ENCODE peak calls at places on chromosomes 12 and 14, in eight cellular contexts. O, F, J, B, K, R, S and L are unnamed samples. For H3K27me3, the result is how much of the 10 kb centered on the place peaks cover.

GRCh38 chr12:93521225-93521854 is 51.1 kb upstream of the SOCS2 start:
- DNase-seq in K (no peak), O (no peak), J (peak), B (no peak), S (no peak), F (no peak), R (no peak), L (no peak)

GRCh38 chr14:103558071-103558882 is 4.2 kb downstream of the BAG5 start:
- DNase-seq in J (no peak), S (no peak), K (no peak), F (no peak), B (no peak), R (no peak), O (no peak), L (no peak)

GRCh38 chr12:68200854-68201253 is 24.8 kb downstream of the IL26 start:
- DNase-seq in B (no peak), R (no peak), O (no peak), F (no peak), J (no peak), S (no peak), K (no peak), L (no peak)

GRCh38 chr14:39217214-39217879 is 16.4 kb upstream of the MIA2 start:
- DNase-seq in O (no peak), S (no peak), F (no peak), B (no peak), K (no peak), J (no peak), R (no peak), L (no peak)

GRCh38 chr14:85296466-85297210 is 233.3 kb upstream of the FLRT2 start:
- DNase-seq in O (no peak), S (peak), F (peak), R (no peak), J (no peak), B (no peak), K (no peak), L (no peak)

GRCh38 chr12:24488091-24488596 is 460.8 kb downstream of the BCAT1 start:
- DNase-seq in O (no peak), R (no peak), J (no peak), B (no peak), S (no peak), F (no peak), K (no peak), L (no peak)

GRCh38 chr12:64744422-64745258 is 14.6 kb downstream of the GNS start:
- DNase-seq in O (no peak), F (peak), K (no peak), J (no peak), R (no peak), S (no peak), B (no peak), L (no peak)

GRCh38 chr12:87157791-87158190 is 871.4 kb downstream of the C12orf50 start:
- DNase-seq in F (no peak), K (no peak), O (no peak), B (no peak), J (no peak), R (no peak), S (no peak), L (no peak)

GRCh38 chr12:85784096-85784720 is 52.0 kb downstream of the RASSF9 start:
- DNase-seq in R (no peak), O (no peak), S (no peak), B (no peak), K (no peak), F (no peak), J (no peak), L (no peak)

GRCh38 chr14:79016828-79017505 is 846.8 kb downstream of the NRXN3 start:
- DNase-seq in J (no peak), K (no peak), F (peak), S (no peak), R (no peak), O (no peak), B (no peak), L (no peak)

GRCh38 chr14:99284254-99285004 is 12.4 kb upstream of the BCL11B start:
- DNase-seq in S (no peak), F (no peak), R (no peak), O (no peak), J (no peak), B (no peak), K (no peak), L (no peak)

GRCh38 chr14:42606839-42607238 is 1000.2 kb downstream of the LRFN5 start:
- DNase-seq in F (no peak), R (no peak), O (no peak), B (no peak), K (no peak), J (no peak), S (no peak), L (no peak)

GRCh38 chr12:6899837-6900519 is 4.6 kb upstream of the LRRC23 start:
- DNase-seq in K (no peak), B (peak), J (peak), R (peak), O (no peak), F (peak), S (peak), L (peak)

GRCh38 chr14:31770271-31770670 is 209.1 kb downstream of the NUBPL start:
- DNase-seq in F (no peak), S (no peak), K (no peak), J (no peak), R (no peak), O (peak), B (no peak), L (no peak)

GRCh38 chr14:42149609-42150261 is 543.1 kb downstream of the LRFN5 start:
- DNase-seq in B (no peak), K (no peak), F (no peak), O (no peak), J (no peak), R (no peak), S (no peak), L (no peak)

GRCh38 chr12:57809425-57809824 is 9.1 kb downstream of the AVIL start:
- DNase-seq in F (no peak), O (no peak), S (no peak), K (no peak), R (no peak), J (no peak), B (no peak), L (no peak)

GRCh38 chr12:70338531-70338930 is 27.6 kb upstream of the KCNMB4 start:
- DNase-seq in K (no peak), R (no peak), B (no peak), J (no peak), F (no peak), O (no peak), S (no peak), L (no peak)

GRCh38 chr12:122895757-122896636 is at the start of gene VPS37B:
- DNase-seq in B (peak), K (peak), O (peak), S (peak), F (peak), J (peak), R (peak), L (peak)
- TF ChIP-seq POLR2A in B (peak), K (peak), O (peak), S (peak), F (peak), J (no peak), R (peak), L (peak)

GRCh38 chr14:101008631-101009336 is 105.3 kb upstream of the RTL1 start:
- DNase-seq in B (no peak), R (no peak), S (no peak), O (no peak), K (no peak), F (no peak), J (no peak), L (no peak)
- H3K27me3 ChIP-seq in B (under half), R (under half), S (under half), O (under half), K (under half), F (under half), J (under half), L (under half)

GRCh38 chr14:50063876-50064420 is 52.4 kb downstream of the VCPKMT start:
- DNase-seq in R (no peak), J (no peak), F (no peak), B (no peak), K (no peak), S (peak), O (no peak), L (no peak)

GRCh38 chr14:50060871-50061663 is 55.3 kb downstream of the VCPKMT start:
- DNase-seq in O (peak), R (no peak), F (peak), S (peak), K (peak), B (peak), J (no peak), L (peak)

GRCh38 chr14:50059773-50060629 is 56.4 kb downstream of the VCPKMT start:
- DNase-seq in S (no peak), O (no peak), R (no peak), J (no peak), F (no peak), B (no peak), K (no peak), L (no peak)

GRCh38 chr14:50062438-50063039 is 53.8 kb downstream of the VCPKMT start:
- DNase-seq in S (peak), K (peak), R (no peak), J (peak), B (no peak), O (no peak), F (peak), L (no peak)

DNA sequence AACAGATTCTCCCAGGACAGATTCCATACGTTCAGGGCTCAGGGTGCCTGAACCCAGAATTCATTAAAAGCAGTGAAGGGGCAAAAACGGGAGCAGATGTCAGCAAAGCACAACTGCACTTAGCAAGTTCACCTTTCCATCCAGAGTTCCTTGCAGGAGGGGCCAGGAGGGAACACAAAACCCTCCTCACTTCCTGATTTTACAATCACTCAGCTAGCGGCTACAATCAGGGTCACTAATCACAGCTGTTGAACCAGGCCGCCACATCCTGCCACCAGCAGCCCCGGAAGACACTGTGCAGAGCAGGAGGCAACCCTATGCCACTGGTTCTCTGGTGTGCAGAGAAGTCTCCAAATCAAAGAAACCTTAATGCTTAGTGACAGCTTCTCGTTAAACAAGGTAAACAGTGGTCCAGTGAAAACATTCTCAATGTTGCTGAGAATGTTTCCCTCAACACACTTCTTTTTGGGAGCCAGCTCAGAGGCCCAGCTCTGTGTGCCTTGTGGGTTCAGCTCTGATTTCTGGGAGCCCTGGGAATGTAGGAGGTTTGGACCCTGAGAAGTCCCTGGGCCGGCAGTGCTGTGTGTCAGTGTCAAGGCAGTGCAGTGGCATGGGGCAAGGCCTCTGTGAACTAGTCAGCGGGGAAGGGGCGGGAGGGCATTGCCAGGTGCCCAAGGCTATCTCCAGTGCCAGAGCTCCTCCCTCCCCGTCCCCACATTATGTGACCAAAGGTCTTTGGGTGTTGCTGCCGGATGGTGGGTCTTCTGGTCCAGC is 54.5 kb downstream of the VCPKMT start:
- DNase-seq in S (peak), F (peak), J (peak), B (no peak), K (no peak), R (peak), O (no peak), L (no peak)
- TF ChIP-seq POLR2A in S (peak), F (no peak), J (no peak), B (no peak), K (no peak), R (peak), O (no peak), L (no peak)

GRCh38 chr12:34384693-34385092 is 362.4 kb downstream of the ALG10 start:
- DNase-seq in B (no peak), J (no peak), O (no peak), R (no peak), F (no peak), K (no peak), S (no peak), L (no peak)
- H3K27me3 ChIP-seq in B (under half), J (under half), O (under half), R (under half), F (under half), K (half or more), S (under half), L (under half)

GRCh38 chr12:94768398-94769039 is 118.2 kb upstream of the TMCC3 start:
- DNase-seq in O (no peak), B (no peak), K (no peak), J (no peak), R (no peak), F (peak), S (no peak), L (no peak)
- TF ChIP-seq POLR2A in O (no peak), B (no peak), K (no peak), J (no peak), R (no peak), F (no peak), S (no peak), L (no peak)